ENCODE peak calls at places on chromosomes 13 and 19, in four cellular contexts. M is body of pancreas, U is GM23338, X is AG10803. H is an unnamed sample.

GRCh38 chr19:45798995-45799517 is 6.4 kb upstream of the DMWD start:
- DNase-seq in M (peak), U (peak), X (peak), H (peak)

GRCh38 chr13:57629821-57630235 is 1.7 kb upstream of the PCDH17 start:
- DNase-seq in M (peak), U (peak), X (peak), H (peak)

GRCh38 chr19:57099199-57099661 is 20.6 kb upstream of the USP29 start:
- DNase-seq in M (peak), U (peak), X (peak), H (peak)

GRCh38 chr19:12639901-12640613 is 26.5 kb downstream of the MAN2B1 start:
- DNase-seq in M (peak), U (peak), X (peak), H (peak)

GRCh38 chr13:96181886-96182285 is 92.0 kb downstream of the HS6ST3 start:
- DNase-seq in M (no peak), U (no peak), X (no peak), H (no peak)

GRCh38 chr19:4196587-4197148 is 14.2 kb downstream of the ANKRD24 start:
- DNase-seq in M (no peak), U (peak), X (no peak), H (no peak)

GRCh38 chr19:43779820-43780219 is 953 bp downstream of the KCNN4 start:
- DNase-seq in M (no peak), U (no peak), X (no peak), H (no peak)

GRCh38 chr13:59532405-59532804 is 631.3 kb downstream of the DIAPH3 start:
- DNase-seq in M (no peak), U (no peak), X (no peak), H (no peak)

GRCh38 chr13:28356506-28357064 is 138.3 kb downstream of the FLT1 start:
- DNase-seq in M (no peak), U (no peak), X (peak), H (no peak)

GRCh38 chr13:29591310-29591709 is 4.2 kb downstream of the SLC7A1 start:
- DNase-seq in M (no peak), U (no peak), X (peak), H (no peak)

GRCh38 chr13:56314755-56315154 is 826.0 kb upstream of the PRR20A start:
- DNase-seq in M (no peak), U (peak), X (no peak), H (no peak)

GRCh38 chr13:109795021-109795420 is 8.6 kb upstream of the IRS2 start:
- DNase-seq in M (no peak), U (no peak), X (no peak), H (no peak)

GRCh38 chr19:11191273-11191755 is 6.0 kb downstream of the KANK2 start:
- DNase-seq in M (no peak), U (peak), X (peak), H (peak)

GRCh38 chr13:52840066-52840465 is 8.4 kb downstream of the PCDH8 start:
- DNase-seq in M (no peak), U (no peak), X (no peak), H (no peak)

GRCh38 chr13:51453959-51454703 is 1.3 kb upstream of the INTS6 start:
- DNase-seq in M (peak), U (peak), X (peak), H (peak)

GRCh38 chr13:107373551-107373950 is 805.6 kb upstream of the ARGLU1 start:
- DNase-seq in M (no peak), U (peak), X (peak), H (no peak)

GRCh38 chr13:44230736-44231135 is 142.9 kb upstream of the SERP2 start:
- DNase-seq in M (no peak), U (no peak), X (peak), H (no peak)

GRCh38 chr13:30600470-30600869 is 17.2 kb upstream of the USPL1 start:
- DNase-seq in M (no peak), U (no peak), X (no peak), H (no peak)

GRCh38 chr13:114123876-114124275 is 8.5 kb downstream of the RASA3 start:
- DNase-seq in M (no peak), U (no peak), X (no peak), H (no peak)

GRCh38 chr19:12939292-12939606 is 840 bp downstream of the CALR start:
- DNase-seq in M (no peak), U (no peak), X (peak), H (peak)

GRCh38 chr13:24042710-24043440 is 117.6 kb upstream of the SPATA13 start:
- DNase-seq in M (no peak), U (no peak), X (peak), H (no peak)

GRCh38 chr13:50140742-50141659 is 125.8 kb downstream of the KCNRG start:
- DNase-seq in M (no peak), U (peak), X (no peak), H (no peak)

GRCh38 chr13:23899555-23899954 is 2.3 kb upstream of the C1QTNF9B start:
- DNase-seq in M (no peak), U (peak), X (peak), H (peak)

GRCh38 chr13:27183561-27184147 is 12.0 kb upstream of the USP12 start:
- DNase-seq in M (peak), U (no peak), X (peak), H (no peak)

GRCh38 chr19:55647732-55648656 is at the start of gene CCDC106:
- DNase-seq in M (peak), U (peak), X (peak), H (peak)

GRCh38 chr13:71378992-71379905 is 487.8 kb downstream of the DACH1 start:
- DNase-seq in M (no peak), U (no peak), X (no peak), H (no peak)

GRCh38 chr19:8832132-8833021 is at the start of the genes MBD3L1 and ZNF558:
- DNase-seq in M (peak), U (peak), X (peak), H (peak)

GRCh38 chr13:51005566-51005965 is 96.0 kb downstream of the RNASEH2B start:
- DNase-seq in M (no peak), U (no peak), X (no peak), H (no peak)

GRCh38 chr19:2516727-2517126 is 40.8 kb downstream of the GADD45B start:
- DNase-seq in M (no peak), U (no peak), X (no peak), H (no peak)

GRCh38 chr19:49666120-49666444 is 349 bp downstream of the BCL2L12 start:
- DNase-seq in M (no peak), U (peak), X (no peak), H (no peak)

GRCh38 chr19:45927565-45928261 is 13.1 kb upstream of the NANOS2 start:
- DNase-seq in M (peak), U (peak), X (peak), H (peak)

GRCh38 chr13:23081246-23081645 is 99.5 kb upstream of the SGCG start:
- DNase-seq in M (no peak), U (no peak), X (peak), H (no peak)

GRCh38 chr13:29484236-29484635 is 111.3 kb downstream of the SLC7A1 start:
- DNase-seq in M (no peak), U (no peak), X (no peak), H (no peak)

GRCh38 chr19:16296713-16297112 is 27.9 kb upstream of the KLF2 start:
- DNase-seq in M (no peak), U (no peak), X (no peak), H (no peak)

GRCh38 chr13:60662595-60662994 is 265.6 kb downstream of the TDRD3 start:
- DNase-seq in M (no peak), U (no peak), X (no peak), H (no peak)

GRCh38 chr19:2962018-2962670 is 15.2 kb upstream of the TLE6 start:
- DNase-seq in M (peak), U (peak), X (peak), H (no peak)

GRCh38 chr13:23751195-23751594 is 138.0 kb downstream of the MIPEP start:
- DNase-seq in M (no peak), U (no peak), X (no peak), H (no peak)

GRCh38 chr19:5943623-5944022 is 29.6 kb downstream of the CAPS start:
- DNase-seq in M (no peak), U (no peak), X (peak), H (no peak)

DNA sequence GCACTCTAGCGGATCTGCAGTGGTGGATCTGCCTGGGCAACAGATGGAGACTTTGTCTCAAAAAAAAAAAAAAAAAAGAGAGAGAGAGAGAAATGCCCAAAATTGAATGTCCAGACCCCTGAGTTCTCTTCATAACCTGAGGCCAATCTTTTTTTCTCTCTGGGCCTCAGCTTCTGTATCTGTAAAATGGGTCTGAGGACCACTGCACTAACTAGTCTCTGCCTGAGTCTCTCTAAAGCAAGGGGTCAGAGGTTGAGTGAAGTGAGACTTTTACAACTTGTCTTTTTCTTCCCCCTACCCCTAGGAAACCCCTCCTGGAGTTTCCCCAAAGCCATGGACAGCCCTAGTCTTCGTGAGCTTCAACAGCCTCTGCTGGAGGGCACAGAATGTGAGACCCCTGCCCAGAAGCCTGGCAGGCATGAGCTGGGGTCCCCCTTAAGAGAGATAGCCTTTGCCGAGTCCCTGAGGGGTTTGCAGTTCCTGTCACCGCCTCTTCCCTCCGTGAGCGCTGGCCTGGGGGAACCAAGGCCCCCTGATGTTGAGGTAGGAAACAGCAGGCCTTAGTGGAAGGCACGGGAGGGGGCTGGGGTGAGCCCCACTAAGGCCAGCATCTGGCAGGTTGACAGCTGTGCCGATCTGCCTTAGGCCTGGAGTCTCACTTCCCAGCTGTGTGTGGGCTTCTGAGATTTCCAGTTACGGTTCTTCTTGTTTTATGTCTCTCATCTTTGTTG is 1.8 kb downstream of the TMEM91 start:
- DNase-seq in M (no peak), U (peak), X (no peak), H (no peak)
- TF ChIP-seq CTCF in M (no peak), U (peak), X (no peak), H (no peak)

GRCh38 chr19:35433448-35433847 is 14.6 kb upstream of the FFAR2 start:
- DNase-seq in M (no peak), U (no peak), X (no peak), H (no peak)

GRCh38 chr19:35439921-35440320 is 8.1 kb upstream of the FFAR2 start:
- DNase-seq in M (no peak), U (no peak), X (no peak), H (no peak)

GRCh38 chr19:35437152-35437951 is 10.7 kb upstream of the FFAR2 start:
- DNase-seq in M (no peak), U (no peak), X (no peak), H (no peak)

GRCh38 chr19:35438527-35438926 is 9.5 kb upstream of the FFAR2 start:
- DNase-seq in M (peak), U (peak), X (no peak), H (no peak)

GRCh38 chr19:35436477-35437141 is 11.4 kb upstream of the FFAR2 start:
- DNase-seq in M (no peak), U (no peak), X (peak), H (peak)
- H3K4me3 ChIP-seq in M (no peak), U (no peak), X (no peak), H (no peak)

GRCh38 chr13:40057228-40057627 is 401.8 kb downstream of the COG6 start:
- DNase-seq in M (no peak), U (no peak), X (no peak), H (no peak)
- TF ChIP-seq CTCF in M (no peak), U (no peak), X (no peak), H (no peak)

GRCh38 chr19:658916-659839 is 3.8 kb downstream of the RNF126 start:
- DNase-seq in M (no peak), U (no peak), X (peak), H (no peak)
- H3K4me3 ChIP-seq in M (no peak), U (no peak), X (peak), H (no peak)

GRCh38 chr19:18590273-18591272 is 2.0 kb downstream of the REX1BD start:
- DNase-seq in M (no peak), U (peak), X (peak), H (no peak)
- TF ChIP-seq CTCF in M (no peak), U (peak), X (peak), H (no peak)

DNA sequence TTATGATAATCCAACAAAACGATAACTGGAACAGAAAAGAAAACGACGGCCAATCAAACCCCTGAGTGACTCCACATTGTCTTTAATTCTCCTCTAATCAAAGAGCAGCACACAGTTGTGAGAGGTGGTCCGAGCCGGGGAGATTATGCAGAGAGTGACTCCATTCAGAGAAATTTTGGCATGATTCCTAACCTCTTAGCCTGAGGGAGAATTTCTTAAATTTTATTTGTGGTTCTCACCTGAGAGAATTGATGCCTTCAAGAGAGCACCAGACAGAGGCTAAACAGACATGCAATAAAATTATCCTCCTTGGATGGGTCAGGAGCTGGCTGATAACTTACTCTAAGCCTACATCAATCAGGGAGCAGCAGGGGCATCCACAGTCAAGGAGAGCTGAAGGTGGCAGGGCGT is 310.0 kb upstream of the KLF12 start:
- DNase-seq in M (no peak), U (no peak), X (peak), H (no peak)
- H3K4me3 ChIP-seq in M (no peak), U (no peak), X (no peak), H (no peak)

GRCh38 chr13:73059460-73060250 is 850 bp downstream of the KLF5 start:
- DNase-seq in M (peak), U (peak), X (peak), H (peak)
- TF ChIP-seq CTCF in M (peak), U (no peak), X (no peak), H (peak)

GRCh38 chr19:41328818-41329220 is 18.8 kb downstream of the CCDC97 start:
- DNase-seq in M (no peak), U (no peak), X (no peak), H (no peak)

GRCh38 chr19:41327076-41327475 is 17.1 kb downstream of the CCDC97 start:
- DNase-seq in M (no peak), U (no peak), X (no peak), H (no peak)

GRCh38 chr19:41325947-41326706 is 16.2 kb downstream of the CCDC97 start:
- DNase-seq in M (no peak), U (no peak), X (peak), H (no peak)

GRCh38 chr19:41327499-41328156 is 17.7 kb downstream of the CCDC97 start:
- DNase-seq in M (peak), U (peak), X (no peak), H (no peak)

GRCh38 chr19:41328157-41328817 is 18.3 kb downstream of the CCDC97 start:
- DNase-seq in M (no peak), U (no peak), X (no peak), H (no peak)
- H3K4me3 ChIP-seq in M (no peak), U (no peak), X (no peak), H (no peak)